ENCODE peak calls at places on chromosome 15, in four cellular contexts. X, I, J and E are unnamed samples. For H3K36me3, the result is how much of the 10 kb centered on the place peaks cover.

GRCh38 chr15:95839367-95839782 is 491.1 kb upstream of the NR2F2 start:
- DNase-seq in X (no peak), I (peak), J (no peak), E (no peak)

GRCh38 chr15:85671156-85671555 is 123.6 kb downstream of the KLHL25 start:
- DNase-seq in X (no peak), I (no peak), J (no peak), E (no peak)

GRCh38 chr15:66995257-66995656 is 70.1 kb upstream of the SMAD3 start:
- DNase-seq in X (peak), I (no peak), J (peak), E (no peak)

GRCh38 chr15:33132722-33133345 is 61.7 kb downstream of the FMN1 start:
- DNase-seq in X (peak), I (peak), J (peak), E (no peak)

GRCh38 chr15:100341662-100342560 is at the start of gene ADAMTS17:
- DNase-seq in X (peak), I (peak), J (peak), E (peak)

GRCh38 chr15:50854594-50855490 is 53.6 kb upstream of the AP4E1 start:
- DNase-seq in X (peak), I (no peak), J (no peak), E (peak)

GRCh38 chr15:36696191-36696590 is 116.8 kb downstream of the CDIN1 start:
- DNase-seq in X (peak), I (peak), J (no peak), E (no peak)

GRCh38 chr15:60179786-60180391 is 175.8 kb downstream of the FOXB1 start:
- DNase-seq in X (peak), I (peak), J (peak), E (no peak)

GRCh38 chr15:66815322-66815721 is 113.3 kb downstream of the SMAD6 start:
- DNase-seq in X (peak), I (peak), J (peak), E (no peak)

GRCh38 chr15:101372149-101372577 is 77.1 kb upstream of the SNRPA1 start:
- DNase-seq in X (peak), I (no peak), J (peak), E (no peak)

GRCh38 chr15:77067691-77068367 is 3.1 kb downstream of the TSPAN3 start:
- DNase-seq in X (no peak), I (peak), J (no peak), E (no peak)

GRCh38 chr15:72778796-72779195 is 4.8 kb downstream of the ADPGK start:
- DNase-seq in X (peak), I (no peak), J (no peak), E (no peak)

GRCh38 chr15:62606376-62607164 is 436.0 kb upstream of the TPM1 start:
- DNase-seq in X (peak), I (no peak), J (peak), E (peak)

GRCh38 chr15:41465822-41466421 is 27.8 kb upstream of the ITPKA start:
- DNase-seq in X (peak), I (peak), J (peak), E (no peak)

GRCh38 chr15:63173116-63173470 is 15.8 kb upstream of the RPS27L start:
- DNase-seq in X (no peak), I (no peak), J (no peak), E (no peak)

GRCh38 chr15:66801266-66801665 is 99.2 kb downstream of the SMAD6 start:
- DNase-seq in X (no peak), I (no peak), J (no peak), E (no peak)

GRCh38 chr15:78438595-78439285 is 724 bp downstream of the IREB2 start:
- DNase-seq in X (no peak), I (peak), J (no peak), E (no peak)

GRCh38 chr15:93072440-93073394 is 16.3 kb downstream of the RGMA start:
- DNase-seq in X (peak), I (peak), J (peak), E (no peak)

GRCh38 chr15:100902436-100903190 is 16.5 kb upstream of the LRRK1 start:
- DNase-seq in X (peak), I (peak), J (peak), E (peak)

GRCh38 chr15:100863406-100864198 is 16.0 kb upstream of the ALDH1A3 start:
- DNase-seq in X (peak), I (no peak), J (no peak), E (no peak)

GRCh38 chr15:90042766-90043525 is 41.8 kb downstream of the ZNF710 start:
- DNase-seq in X (no peak), I (no peak), J (no peak), E (no peak)

GRCh38 chr15:81265944-81266775 is 57.8 kb downstream of the STARD5 start:
- DNase-seq in X (peak), I (peak), J (peak), E (no peak)

GRCh38 chr15:76107169-76107568 is 47.4 kb downstream of the TMEM266 start:
- DNase-seq in X (no peak), I (no peak), J (peak), E (peak)

GRCh38 chr15:66038387-66039116 is 169.3 kb downstream of the RAB11A start:
- DNase-seq in X (no peak), I (no peak), J (no peak), E (no peak)

GRCh38 chr15:60787737-60788513 is 309.0 kb upstream of the ICE2 start:
- DNase-seq in X (no peak), I (peak), J (peak), E (no peak)

GRCh38 chr15:40392986-40393948 is 10.7 kb downstream of the KNSTRN start:
- DNase-seq in X (peak), I (no peak), J (no peak), E (no peak)

GRCh38 chr15:40386480-40386879 is 4.0 kb downstream of the KNSTRN start:
- DNase-seq in X (no peak), I (no peak), J (no peak), E (no peak)

GRCh38 chr15:40389824-40390595 is 7.5 kb downstream of the KNSTRN start:
- DNase-seq in X (no peak), I (no peak), J (no peak), E (no peak)

GRCh38 chr15:40388941-40389823 is 6.7 kb downstream of the KNSTRN start:
- DNase-seq in X (no peak), I (no peak), J (no peak), E (no peak)
- H3K36me3 ChIP-seq in X (under half), I (under half), J (half or more), E (under half)

GRCh38 chr15:87038404-87038803 is 958.7 kb downstream of the AGBL1 start:
- DNase-seq in X (no peak), I (no peak), J (no peak), E (no peak)

GRCh38 chr15:87032291-87032690 is 952.6 kb downstream of the AGBL1 start:
- DNase-seq in X (no peak), I (no peak), J (peak), E (no peak)

GRCh38 chr15:87031545-87032230 is 952.0 kb downstream of the AGBL1 start:
- DNase-seq in X (no peak), I (no peak), J (no peak), E (no peak)

GRCh38 chr15:87034886-87035285 is 955.2 kb downstream of the AGBL1 start:
- DNase-seq in X (no peak), I (no peak), J (no peak), E (no peak)

GRCh38 chr15:87033056-87033455 is 953.4 kb downstream of the AGBL1 start:
- DNase-seq in X (no peak), I (no peak), J (peak), E (no peak)
- TF ChIP-seq CTCF in X (peak), I (no peak), J (peak), E (no peak)

DNA sequence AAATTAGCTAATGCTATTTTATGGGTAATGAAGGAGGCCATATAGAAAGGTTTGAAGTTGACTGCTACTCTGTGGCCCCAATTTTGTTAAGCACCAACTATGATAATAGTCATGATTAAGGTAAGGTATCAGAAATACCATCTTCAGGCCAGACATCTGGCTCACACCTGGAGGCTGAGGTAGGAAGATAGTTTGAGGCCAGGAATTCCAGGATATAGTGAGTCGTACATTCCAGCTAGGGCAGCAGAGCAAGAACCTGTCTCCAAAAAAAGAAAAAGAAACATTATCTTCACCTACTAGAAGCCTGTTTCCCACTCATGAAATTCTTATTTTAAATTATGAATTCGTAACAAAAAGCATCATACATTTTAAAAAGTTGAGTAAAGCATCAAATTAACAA is 64.4 kb downstream of the LRRC28 start:
- DNase-seq in X (no peak), I (no peak), J (peak), E (no peak)
- H3K4me3 ChIP-seq in X (no peak), I (no peak), J (no peak), E (no peak)

GRCh38 chr15:68401496-68402431 is 30.2 kb downstream of the ITGA11 start:
- DNase-seq in X (no peak), I (no peak), J (no peak), E (no peak)

GRCh38 chr15:68402432-68403160 is 29.4 kb downstream of the ITGA11 start:
- DNase-seq in X (no peak), I (no peak), J (no peak), E (no peak)

GRCh38 chr15:68405426-68406250 is 26.3 kb downstream of the ITGA11 start:
- DNase-seq in X (no peak), I (no peak), J (no peak), E (no peak)

GRCh38 chr15:68403161-68403941 is 28.6 kb downstream of the ITGA11 start:
- DNase-seq in X (no peak), I (no peak), J (no peak), E (no peak)

DNA sequence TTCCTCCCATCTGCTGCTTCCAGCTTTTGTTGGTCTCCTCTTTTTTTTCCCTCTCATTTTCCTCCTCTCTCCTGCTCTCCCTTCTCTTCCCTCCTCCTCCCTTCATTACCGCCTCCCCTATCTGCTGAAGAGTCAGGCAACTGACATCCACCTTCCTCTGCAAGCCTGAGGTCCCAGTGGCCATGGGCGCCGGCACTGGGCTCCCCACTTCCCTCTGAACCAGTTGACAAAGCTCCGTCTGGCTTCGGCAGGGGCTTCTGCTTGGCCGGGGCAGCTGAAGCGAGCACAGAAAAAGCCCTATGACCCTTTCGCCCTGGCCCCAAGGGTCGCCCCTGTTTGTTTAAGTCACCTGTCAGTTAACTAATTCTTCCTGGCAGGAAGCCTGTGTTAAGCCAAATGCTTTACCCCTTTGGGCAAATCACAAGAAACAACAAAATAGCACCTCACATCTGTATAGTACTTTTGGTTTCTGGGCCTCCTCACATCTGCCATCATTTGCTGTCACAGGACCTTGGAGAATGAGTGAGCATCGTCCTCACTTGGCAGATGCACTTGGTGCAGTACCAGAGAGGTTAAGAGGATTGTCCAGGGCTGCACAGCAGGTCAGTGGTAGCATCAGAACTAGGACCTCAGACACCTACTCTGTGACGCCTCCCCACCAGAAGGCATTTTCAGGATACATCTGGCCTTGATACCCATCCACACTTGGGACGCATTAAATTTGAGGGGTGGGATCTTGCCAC is 27.7 kb downstream of the ITGA11 start:
- DNase-seq in X (no peak), I (no peak), J (no peak), E (no peak)
- H3K36me3 ChIP-seq in X (under half), I (under half), J (under half), E (under half)

GRCh38 chr15:64211696-64212095 is 48.9 kb upstream of the PPIB start:
- DNase-seq in X (no peak), I (no peak), J (no peak), E (no peak)

GRCh38 chr15:64216161-64216560 is 53.3 kb upstream of the PPIB start:
- DNase-seq in X (no peak), I (no peak), J (no peak), E (no peak)

GRCh38 chr15:64222573-64223361 is 59.9 kb upstream of the PPIB start:
- DNase-seq in X (peak), I (no peak), J (no peak), E (no peak)

GRCh38 chr15:64213646-64214045 is 50.8 kb upstream of the PPIB start:
- DNase-seq in X (peak), I (no peak), J (peak), E (no peak)

DNA sequence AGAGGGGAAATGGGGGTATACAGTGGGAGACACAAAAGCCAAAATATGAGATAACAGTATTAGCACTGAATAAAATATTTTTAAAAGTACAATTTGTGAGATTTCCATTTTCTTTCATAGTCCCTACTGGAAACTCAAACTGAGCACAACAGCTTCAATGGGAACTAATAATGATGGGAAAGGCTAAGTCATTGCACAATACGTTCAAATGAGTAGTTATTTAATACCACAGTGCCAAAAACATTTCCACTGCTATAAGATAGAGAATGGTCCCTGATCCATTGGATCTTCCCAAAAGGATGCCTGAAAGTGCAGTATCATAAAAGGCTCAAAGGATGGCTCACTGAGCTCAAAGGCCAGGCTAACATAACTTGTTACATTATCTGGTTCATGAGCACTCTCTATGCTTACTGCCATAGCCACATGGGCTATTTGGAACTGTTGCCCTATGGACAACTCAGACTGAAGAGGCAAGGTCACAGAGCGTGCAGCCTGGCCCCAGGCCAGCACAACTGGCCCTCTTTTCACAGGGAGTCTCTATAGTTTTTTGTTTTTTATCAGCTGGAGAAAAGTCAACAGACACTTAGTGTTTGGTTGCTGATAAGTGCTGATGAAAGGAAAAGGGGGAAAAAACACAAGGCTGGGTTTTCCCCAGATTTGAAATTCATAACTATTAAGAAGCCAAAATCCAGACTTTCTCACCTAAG is 54.1 kb upstream of the PPIB start:
- DNase-seq in X (no peak), I (peak), J (no peak), E (no peak)
- TF ChIP-seq CTCF in X (no peak), I (no peak), J (no peak), E (no peak)

GRCh38 chr15:55990986-55991385 is 2.4 kb downstream of the NEDD4 start:
- DNase-seq in X (no peak), I (no peak), J (no peak), E (no peak)
- H3K4me3 ChIP-seq in X (no peak), I (no peak), J (no peak), E (no peak)

DNA sequence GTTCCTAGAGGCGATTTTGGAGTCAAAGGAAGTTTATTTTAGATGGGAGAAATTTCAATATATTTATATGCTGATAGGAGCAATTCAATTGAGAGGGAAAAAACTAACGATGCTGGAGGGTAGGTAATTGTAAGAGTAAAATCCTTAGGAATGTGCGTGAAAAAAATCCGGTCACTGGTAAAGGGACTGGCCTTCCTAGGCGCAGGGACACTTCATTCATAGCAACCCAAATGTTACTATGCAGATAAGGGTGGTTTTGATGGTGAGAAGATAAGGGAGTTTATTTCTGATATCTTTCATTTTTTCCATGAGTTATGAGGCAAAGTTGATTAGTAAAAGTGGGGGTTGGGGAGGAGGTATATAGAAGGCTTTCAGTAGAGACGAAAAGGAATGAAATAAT is 1.1 kb upstream of the PIAS1 start:
- DNase-seq in X (no peak), I (no peak), J (no peak), E (no peak)
- H3K36me3 ChIP-seq in X (under half), I (under half), J (under half), E (under half)

DNA sequence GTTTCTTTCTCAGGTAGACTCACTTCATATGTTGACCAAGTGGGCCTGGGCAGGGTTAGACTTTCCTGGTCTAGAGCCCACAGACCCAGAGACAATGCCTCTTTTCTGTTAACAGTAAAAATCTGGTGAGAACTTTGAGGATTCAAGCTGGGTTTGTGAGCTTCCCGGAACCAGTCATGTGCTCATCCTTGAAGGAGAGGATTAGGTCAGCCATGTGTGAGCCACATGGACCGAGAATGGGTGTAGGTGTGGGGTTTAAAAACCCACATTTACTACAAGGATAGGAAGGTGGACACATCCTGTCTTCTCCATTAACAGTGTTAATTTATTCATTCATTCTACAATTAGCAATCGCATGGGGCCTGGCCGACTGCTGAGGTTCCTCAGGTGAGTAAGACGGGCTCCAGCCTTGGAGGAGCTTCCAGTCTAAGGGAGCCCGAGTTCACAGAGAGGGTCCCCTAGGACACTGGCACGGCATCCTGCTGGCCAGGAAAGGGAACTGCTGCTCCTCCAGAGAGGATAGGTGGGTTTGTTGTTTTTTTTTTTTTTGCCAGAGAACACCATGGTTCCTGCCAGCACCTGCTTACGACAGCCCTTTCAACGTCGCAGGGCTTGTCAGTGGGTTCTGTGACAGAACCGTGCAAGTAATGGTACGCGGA is 69.0 kb downstream of the SQOR start:
- DNase-seq in X (no peak), I (no peak), J (no peak), E (no peak)
- TF ChIP-seq CTCF in X (peak), I (no peak), J (no peak), E (peak)

GRCh38 chr15:70492240-70493177 is 270.8 kb downstream of the UACA start:
- DNase-seq in X (peak), I (peak), J (peak), E (peak)
- H3K4me3 ChIP-seq in X (no peak), I (no peak), J (peak), E (no peak)

GRCh38 chr15:98926236-98926635 is 81.4 kb downstream of the PGPEP1L start:
- DNase-seq in X (no peak), I (no peak), J (no peak), E (no peak)

GRCh38 chr15:98930591-98930990 is 77.0 kb downstream of the PGPEP1L start:
- DNase-seq in X (no peak), I (no peak), J (no peak), E (no peak)

GRCh38 chr15:98927057-98927456 is 80.5 kb downstream of the PGPEP1L start:
- DNase-seq in X (peak), I (peak), J (no peak), E (no peak)

GRCh38 chr15:98931001-98931400 is 76.6 kb downstream of the PGPEP1L start:
- DNase-seq in X (no peak), I (no peak), J (no peak), E (no peak)

DNA sequence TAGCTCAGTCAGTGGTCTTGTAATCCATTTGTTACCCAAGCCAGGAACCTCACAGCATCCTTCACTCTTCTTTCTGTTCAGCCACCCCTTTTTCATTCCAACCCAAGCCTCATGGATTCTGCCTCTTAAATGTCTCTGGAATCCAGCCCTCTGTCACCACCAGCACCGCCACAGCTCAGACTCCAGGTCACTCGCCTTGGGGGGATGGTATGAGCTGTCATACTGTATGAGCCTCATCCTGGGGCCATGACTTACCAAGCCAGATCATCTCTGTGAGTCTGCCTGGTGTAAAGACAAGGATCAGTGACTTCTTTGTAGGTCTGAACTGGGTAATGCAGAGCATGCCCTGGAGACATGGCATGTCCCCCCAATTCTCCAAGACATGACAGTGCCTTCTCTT is 79.6 kb downstream of the PGPEP1L start:
- DNase-seq in X (no peak), I (no peak), J (no peak), E (no peak)
- H3K36me3 ChIP-seq in X (half or more), I (under half), J (under half), E (under half)